ENCODE peak calls at places on chromosome 13, in five cellular contexts. A is kidney, U is suprapubic skin, S is tibial nerve, B is thoracic aorta. R is an unnamed sample. For H3K4me1, the result is how much of the 10 kb centered on the place peaks cover.

GRCh38 chr13:47287291-47287751 is 390.5 kb upstream of the HTR2A start:
- DNase-seq in S (no peak), B (no peak), A (no peak), U (no peak), R (no peak)

GRCh38 chr13:99856021-99856420 is 115.5 kb downstream of the ZIC5 start:
- DNase-seq in U (no peak), B (no peak), A (no peak), S (no peak), R (no peak)

GRCh38 chr13:112680741-112681360 is 9.0 kb upstream of the ATP11A start:
- DNase-seq in U (no peak), S (no peak), A (no peak), B (no peak), R (peak)

GRCh38 chr13:48094404-48094780 is 512 bp downstream of the MED4 start:
- DNase-seq in S (no peak), U (no peak), B (no peak), A (no peak), R (no peak)

GRCh38 chr13:72304121-72304745 is 423.2 kb downstream of the MZT1 start:
- DNase-seq in S (no peak), A (no peak), U (no peak), B (no peak), R (no peak)

GRCh38 chr13:29892149-29892548 is 41.7 kb upstream of the UBL3 start:
- DNase-seq in S (no peak), B (no peak), U (no peak), A (no peak), R (no peak)

GRCh38 chr13:39129253-39129652 is 91.0 kb downstream of the NHLRC3 start:
- DNase-seq in A (no peak), B (no peak), S (no peak), U (no peak), R (no peak)

GRCh38 chr13:39297664-39298171 is 259.5 kb downstream of the NHLRC3 start:
- DNase-seq in A (no peak), B (no peak), S (no peak), U (no peak), R (no peak)

GRCh38 chr13:25062479-25062878 is 33.5 kb upstream of the PABPC3 start:
- DNase-seq in S (no peak), A (no peak), U (no peak), B (no peak), R (no peak)

GRCh38 chr13:101394597-101394996 is 21.7 kb downstream of the NALCN start:
- DNase-seq in A (no peak), B (no peak), U (no peak), S (no peak), R (no peak)

GRCh38 chr13:43546260-43546659 is 240.5 kb downstream of the ENOX1 start:
- DNase-seq in U (no peak), S (no peak), B (no peak), A (peak), R (no peak)

GRCh38 chr13:42526276-42526675 is 47.7 kb upstream of the TNFSF11 start:
- DNase-seq in S (no peak), U (no peak), A (no peak), B (no peak), R (no peak)

GRCh38 chr13:81058916-81059290 is 718.0 kb upstream of the SPRY2 start:
- DNase-seq in S (no peak), U (no peak), A (no peak), B (no peak), R (no peak)

GRCh38 chr13:40271931-40272775 is 394.3 kb downstream of the FOXO1 start:
- DNase-seq in A (peak), S (peak), B (peak), U (peak), R (peak)

GRCh38 chr13:99174533-99175100 is 26.0 kb upstream of the UBAC2 start:
- DNase-seq in S (no peak), U (no peak), A (no peak), B (no peak), R (no peak)

DNA sequence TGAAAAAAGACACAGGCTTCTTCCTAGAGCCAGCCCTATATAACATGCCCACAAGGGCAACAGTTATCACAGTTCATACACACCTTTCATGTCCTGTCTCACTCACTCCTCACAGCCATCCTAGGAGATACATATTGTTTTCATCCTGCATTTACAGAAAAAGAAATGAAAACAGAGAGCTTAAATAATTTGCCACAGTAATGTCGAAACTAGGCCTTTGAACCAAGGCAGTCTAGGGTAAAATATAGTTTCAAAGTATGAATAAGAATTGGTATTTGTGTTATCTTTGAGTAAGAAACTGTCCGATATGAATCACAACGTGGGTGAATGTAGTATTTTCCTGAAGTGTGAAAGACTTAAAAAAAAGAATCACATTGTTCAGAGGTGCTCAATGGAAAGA is 26.8 kb downstream of the CLDN10 start:
- DNase-seq in B (no peak), U (no peak), S (no peak), A (no peak), R (no peak)
- TF ChIP-seq CTCF in B (no peak), U (no peak), S (no peak), A (no peak), R (no peak)

DNA sequence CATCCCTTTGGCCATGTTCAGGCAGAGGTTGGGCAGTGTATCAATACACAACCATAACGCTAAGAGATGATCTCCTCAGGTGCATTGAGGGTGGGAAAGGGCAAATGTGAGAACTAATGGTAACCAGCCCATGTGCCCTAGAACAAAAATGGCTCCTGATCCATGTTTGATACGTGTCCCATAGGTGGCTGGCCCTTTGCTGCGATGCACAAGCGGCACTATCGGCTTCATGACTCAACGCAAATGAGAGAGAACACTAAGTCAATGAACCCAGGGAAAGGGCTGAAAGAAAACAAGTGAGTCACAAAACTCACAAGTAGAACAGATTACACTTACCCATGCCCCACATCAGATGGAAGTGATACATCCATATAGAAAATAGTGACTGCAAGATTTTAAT is 201.7 kb downstream of the ABCC4 start:
- DNase-seq in A (no peak), U (no peak), S (no peak), B (no peak), R (no peak)
- H3K4me1 ChIP-seq in A (under half), U (under half), S (under half), B (under half), R (under half)

GRCh38 chr13:44739539-44739938 is 163.4 kb upstream of the TSC22D1 start:
- DNase-seq in U (no peak), B (no peak), S (no peak), A (no peak), R (no peak)

GRCh38 chr13:44734204-44734707 is 158.1 kb upstream of the TSC22D1 start:
- DNase-seq in S (no peak), B (no peak), A (no peak), U (no peak), R (no peak)

GRCh38 chr13:44735806-44736205 is 159.7 kb upstream of the TSC22D1 start:
- DNase-seq in S (no peak), B (no peak), A (no peak), U (no peak), R (no peak)

GRCh38 chr13:44738463-44738862 is 162.3 kb upstream of the TSC22D1 start:
- DNase-seq in A (no peak), U (no peak), B (no peak), S (no peak), R (no peak)

GRCh38 chr13:44739120-44739519 is 163.0 kb upstream of the TSC22D1 start:
- DNase-seq in U (no peak), S (no peak), B (no peak), A (no peak), R (no peak)
- TF ChIP-seq CTCF in U (no peak), S (no peak), B (no peak), A (no peak), R (no peak)

GRCh38 chr13:26965058-26965380 is 204.4 kb upstream of the GPR12 start:
- DNase-seq in A (no peak), B (no peak), S (no peak), U (no peak), R (no peak)
- H3K4me1 ChIP-seq in A (under half), B (under half), S (under half), U (under half), R (under half)

GRCh38 chr13:21100994-21101757 is 39.8 kb upstream of the LATS2 start:
- DNase-seq in U (no peak), A (no peak), B (no peak), S (no peak), R (no peak)

GRCh38 chr13:21104199-21105019 is 43.0 kb upstream of the LATS2 start:
- DNase-seq in B (no peak), S (no peak), A (no peak), U (no peak), R (no peak)

GRCh38 chr13:21095311-21095710 is 33.9 kb upstream of the LATS2 start:
- DNase-seq in B (no peak), A (no peak), U (no peak), S (no peak), R (no peak)

GRCh38 chr13:21101865-21102576 is 40.6 kb upstream of the LATS2 start:
- DNase-seq in S (no peak), U (no peak), A (no peak), B (no peak), R (no peak)

GRCh38 chr13:21100211-21100610 is 38.8 kb upstream of the LATS2 start:
- DNase-seq in S (no peak), A (no peak), U (no peak), B (no peak), R (no peak)
- TF ChIP-seq CTCF in S (no peak), A (no peak), U (no peak), B (no peak), R (no peak)

GRCh38 chr13:32202268-32202667 is 112.9 kb downstream of the ZAR1L start:
- DNase-seq in S (no peak), U (no peak), B (no peak), A (no peak), R (no peak)
- H3K4me1 ChIP-seq in S (under half), U (under half), B (under half), A (under half), R (under half)

DNA sequence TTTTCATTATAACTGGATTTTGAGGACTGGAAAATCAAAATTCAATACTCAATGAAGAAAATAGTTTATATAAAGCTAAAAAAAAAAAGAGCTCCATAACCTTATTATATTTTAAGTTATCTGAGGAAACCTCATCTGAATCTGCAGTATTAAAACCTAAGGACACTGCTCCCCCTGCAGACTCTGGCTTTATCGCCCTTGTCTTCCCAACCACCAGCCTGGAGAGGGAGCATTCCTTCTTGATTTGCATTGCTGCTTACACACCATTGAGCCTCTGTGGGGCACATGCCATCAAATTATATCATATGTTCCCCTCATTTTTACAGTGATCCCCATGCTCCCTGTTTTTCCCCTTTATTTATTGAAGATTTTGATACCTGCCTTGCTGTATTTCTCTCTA is 871.4 kb upstream of the GPC6 start:
- DNase-seq in A (no peak), S (peak), U (no peak), B (no peak), R (no peak)
- TF ChIP-seq CTCF in A (no peak), S (no peak), U (no peak), B (no peak), R (no peak)